ENCODE peak calls at places on chromosomes 3 and 15, in ten cellular contexts. U, C, E, V, D, M, W, F, Z and S are unnamed samples.

GRCh38 chr3:198113219-198114053 is 153.4 kb downstream of the LMLN start:
- DNase-seq in U (no peak), C (peak; percentile 2), E (peak; percentile 90), V (peak; percentile 72), D (no peak), M (peak; percentile 7), W (no peak), F (peak; percentile 22), Z (no peak), S (no peak)

GRCh38 chr15:86743283-86743903 is 663.7 kb downstream of the AGBL1 start:
- DNase-seq in U (peak; percentile 73), C (peak; percentile 58), E (no peak), V (no peak), D (peak; percentile 31), M (no peak), W (peak; percentile 10), F (peak; percentile 76), Z (peak; percentile 27), S (peak; percentile 56)

GRCh38 chr3:19149388-19149787 is 1.1 kb downstream of the KCNH8 start:
- DNase-seq in U (peak; percentile 79), C (no peak), E (no peak), V (no peak), D (no peak), M (peak; percentile 28), W (no peak), F (peak; percentile 57), Z (no peak), S (no peak)

GRCh38 chr3:44416031-44417030 is 61.1 kb downstream of the ZNF445 start:
- DNase-seq in U (no peak), C (no peak), E (no peak), V (no peak), D (no peak), M (no peak), W (no peak), F (no peak), Z (no peak), S (no peak)

GRCh38 chr15:64149424-64150235 is 1.9 kb upstream of the SNX22 start:
- DNase-seq in U (no peak), C (no peak), E (no peak), V (no peak), D (no peak), M (no peak), W (no peak), F (no peak), Z (no peak), S (no peak)

GRCh38 chr15:94327356-94327936 is 96.1 kb downstream of the MCTP2 start:
- DNase-seq in U (peak; percentile 56), C (no peak), E (no peak), V (no peak), D (no peak), M (peak; percentile 42), W (peak; percentile 39), F (peak; percentile 45), Z (no peak), S (no peak)

GRCh38 chr3:188348445-188349244 is 194.7 kb downstream of the LPP start:
- DNase-seq in U (peak; percentile 84), C (no peak), E (no peak), V (peak; percentile 88), D (no peak), M (peak; percentile 93), W (peak; percentile 13), F (no peak), Z (no peak), S (no peak)

GRCh38 chr15:65869954-65870871 is 922 bp downstream of the RAB11A start:
- DNase-seq in U (peak; percentile 65), C (no peak), E (no peak), V (peak; percentile 75), D (no peak), M (peak; percentile 34), W (no peak), F (peak; percentile 54), Z (peak; percentile 23), S (peak; percentile 3)

GRCh38 chr3:17494117-17494809 is 248.2 kb downstream of the TBC1D5 start:
- DNase-seq in U (no peak), C (no peak), E (no peak), V (peak; percentile 85), D (no peak), M (no peak), W (no peak), F (no peak), Z (no peak), S (no peak)

GRCh38 chr3:52396011-52396906 is 48.6 kb downstream of the SEMA3G start:
- DNase-seq in U (no peak), C (no peak), E (peak; percentile 50), V (peak; percentile 61), D (no peak), M (no peak), W (no peak), F (no peak), Z (no peak), S (no peak)

GRCh38 chr3:1723726-1724125 is 374.9 kb upstream of the CNTN4 start:
- DNase-seq in U (no peak), C (no peak), E (no peak), V (no peak), D (no peak), M (no peak), W (no peak), F (no peak), Z (no peak), S (no peak)

GRCh38 chr3:9397911-9398714 is 698 bp downstream of the SETD5 start:
- DNase-seq in U (peak; percentile 73), C (peak; percentile 30), E (peak; percentile 53), V (peak; percentile 74), D (no peak), M (peak; percentile 35), W (no peak), F (peak; percentile 18), Z (peak; percentile 40), S (no peak)

GRCh38 chr3:179852117-179852886 is 184.4 kb downstream of the PEX5L start:
- DNase-seq in U (peak; percentile 7), C (no peak), E (no peak), V (no peak), D (no peak), M (peak; percentile 73), W (no peak), F (no peak), Z (no peak), S (no peak)

GRCh38 chr3:32459474-32459873 is 43.2 kb downstream of the CMTM6 start:
- DNase-seq in U (no peak), C (no peak), E (no peak), V (no peak), D (no peak), M (no peak), W (no peak), F (no peak), Z (no peak), S (no peak)

GRCh38 chr3:46693897-46694235 is 387 bp upstream of the ALS2CL start:
- DNase-seq in U (peak; percentile 55), C (no peak), E (no peak), V (no peak), D (no peak), M (no peak), W (no peak), F (no peak), Z (peak; percentile 59), S (no peak)

GRCh38 chr15:55343168-55343567 is 24.1 kb downstream of the PIGB start:
- DNase-seq in U (no peak), C (no peak), E (no peak), V (no peak), D (no peak), M (no peak), W (no peak), F (no peak), Z (no peak), S (peak; percentile 20)

GRCh38 chr3:48406443-48407431 is 23.1 kb downstream of the PLXNB1 start:
- DNase-seq in U (no peak), C (no peak), E (no peak), V (peak; percentile 68), D (no peak), M (no peak), W (no peak), F (peak; percentile 3), Z (no peak), S (no peak)

GRCh38 chr3:188860147-188860546 is 311.6 kb upstream of the TPRG1 start:
- DNase-seq in U (no peak), C (no peak), E (no peak), V (no peak), D (no peak), M (peak; percentile 61), W (no peak), F (no peak), Z (no peak), S (no peak)

GRCh38 chr3:160291290-160291908 is 66.2 kb downstream of the C3orf80 start:
- DNase-seq in U (peak; percentile 50), C (no peak), E (no peak), V (no peak), D (no peak), M (no peak), W (no peak), F (no peak), Z (no peak), S (no peak)

GRCh38 chr3:6994081-6994668 is 133.3 kb downstream of the GRM7 start:
- DNase-seq in U (peak; percentile 19), C (no peak), E (no peak), V (no peak), D (no peak), M (no peak), W (no peak), F (no peak), Z (no peak), S (no peak)

GRCh38 chr3:161213644-161214043 is 7.5 kb upstream of the NMD3 start:
- DNase-seq in U (no peak), C (no peak), E (no peak), V (no peak), D (no peak), M (no peak), W (no peak), F (no peak), Z (no peak), S (no peak)

GRCh38 chr3:15682766-15683165 is 81.2 kb downstream of the BTD start:
- DNase-seq in U (no peak), C (no peak), E (no peak), V (no peak), D (no peak), M (peak; percentile 65), W (no peak), F (no peak), Z (no peak), S (no peak)

GRCh38 chr3:197151562-197151961 is 121.9 kb upstream of the MELTF start:
- DNase-seq in U (peak; percentile 61), C (no peak), E (no peak), V (no peak), D (no peak), M (peak; percentile 83), W (no peak), F (no peak), Z (no peak), S (peak; percentile 53)

GRCh38 chr15:92809880-92810361 is 90.2 kb upstream of the CHD2 start:
- DNase-seq in U (peak; percentile 69), C (peak; percentile 27), E (no peak), V (no peak), D (no peak), M (peak; percentile 65), W (no peak), F (peak; percentile 34), Z (no peak), S (peak; percentile 40)